ENCODE peak calls at places on chromosomes 6 and 20, in four cellular contexts. X is endothelial cell of umbilical vein, I is transverse colon, H is upper lobe of left lung. V is an unnamed sample.

GRCh38 chr20:3659492-3660261 is 3.5 kb downstream of the GFRA4 start:
- DNase-seq in H (no peak), X (no peak), I (no peak), V (no peak)

GRCh38 chr6:144797881-144798589 is 512.9 kb downstream of the UTRN start:
- DNase-seq in X (peak; percentile 21), H (no peak), I (no peak), V (no peak)

GRCh38 chr6:108117427-108118358 is 43.2 kb upstream of the OSTM1 start:
- DNase-seq in H (peak; percentile 92), X (peak; percentile 19), I (peak; percentile 51), V (no peak)

GRCh38 chr20:33784225-33784624 is 26.9 kb upstream of the CHMP4B start:
- DNase-seq in H (no peak), X (no peak), I (no peak), V (no peak)

GRCh38 chr6:170066679-170067078 is 224.2 kb downstream of the DLL1 start:
- DNase-seq in X (no peak), H (no peak), I (peak; percentile 4), V (no peak)

GRCh38 chr6:105345506-105345905 is 57.4 kb downstream of the PREP start:
- DNase-seq in I (no peak), H (no peak), X (no peak), V (no peak)

GRCh38 chr6:151038616-151039015 is 173.1 kb downstream of the MTHFD1L start:
- DNase-seq in I (no peak), X (no peak), H (no peak), V (no peak)

GRCh38 chr6:18528084-18528743 is 141.1 kb downstream of the RNF144B start:
- DNase-seq in H (no peak), I (no peak), X (peak; percentile 24), V (peak; percentile 51)

GRCh38 chr6:121305957-121306607 is 28.2 kb downstream of the TBC1D32 start:
- DNase-seq in H (no peak), X (peak; percentile 54), I (no peak), V (peak; percentile 18)

DNA sequence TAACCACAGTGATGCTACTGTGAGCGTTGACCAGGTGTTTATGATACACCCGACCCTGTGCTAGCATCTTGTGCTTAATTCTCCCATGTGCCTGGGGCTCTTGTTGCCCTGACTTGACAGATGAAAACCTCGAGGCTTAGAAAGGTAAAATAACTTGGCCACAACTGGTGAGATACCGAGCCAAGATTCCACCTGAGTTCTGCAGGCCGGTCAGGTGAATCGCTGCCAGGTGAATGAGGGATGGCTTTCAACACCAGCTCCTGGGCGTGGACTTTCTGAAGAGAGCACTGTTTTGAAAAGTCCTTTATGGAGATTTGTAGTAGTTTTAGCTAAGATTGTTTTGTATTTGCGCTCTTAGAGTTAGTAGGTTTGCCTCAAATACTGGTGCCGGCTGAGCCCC is 12.2 kb upstream of the ZNF831 start:
- DNase-seq in H (no peak), X (no peak), I (no peak), V (no peak)
- H3K27ac ChIP-seq in H (no peak overlapping the region), X (no peak overlapping the region), I (no peak overlapping the region), V (no peak overlapping the region)

DNA sequence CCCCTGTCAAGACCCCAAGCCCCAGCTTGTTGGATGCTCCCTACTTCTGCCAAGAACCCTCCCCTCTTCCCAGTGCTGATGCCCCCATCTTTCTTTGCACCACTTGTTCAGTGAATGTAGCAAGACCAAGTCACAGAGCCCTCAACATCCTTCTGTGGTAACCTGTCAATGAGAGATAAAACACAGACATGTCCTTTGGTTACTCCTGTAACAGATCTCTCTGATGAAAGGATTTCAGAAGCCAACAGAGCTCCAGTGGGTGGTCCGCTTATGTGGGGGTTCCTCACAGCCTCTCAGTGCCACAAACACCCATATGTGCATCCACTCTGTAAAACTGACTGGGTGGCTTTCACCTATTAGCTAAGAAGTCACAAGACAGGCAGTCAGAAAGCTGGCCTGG is 93.2 kb upstream of the CST7 start:
- DNase-seq in X (no peak), H (no peak), I (no peak), V (no peak)
- TF ChIP-seq POLR2AphosphoS5 in X (no peak), H (no peak), I (no peak), V (no peak)

DNA sequence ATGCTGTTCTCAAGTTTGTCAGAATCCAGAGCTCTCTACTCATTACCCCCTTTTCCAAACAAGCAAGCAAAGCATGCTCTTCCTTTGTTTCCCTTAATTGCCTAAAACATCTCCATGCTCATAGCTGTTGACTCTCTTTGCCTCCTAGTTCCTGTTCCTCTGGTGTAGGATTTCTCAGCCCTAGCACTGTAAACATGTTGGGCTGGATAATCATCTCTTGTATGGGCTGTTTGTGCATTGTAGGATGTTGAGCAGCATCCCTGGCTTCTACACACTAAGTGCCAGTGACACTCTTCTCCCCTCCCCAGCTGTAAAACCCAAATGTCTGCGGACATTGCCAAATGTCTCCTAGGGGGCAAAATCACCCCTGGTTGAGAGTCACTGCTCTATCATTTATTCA is 14.0 kb downstream of the PPARD start:
- DNase-seq in I (no peak), X (no peak), H (no peak), V (no peak)
- H3K27ac ChIP-seq in I (no peak overlapping the region), X (no peak overlapping the region), H (no peak overlapping the region), V (no peak overlapping the region)

GRCh38 chr6:15246217-15247211 is 645 bp downstream of the JARID2 start:
- DNase-seq in X (no peak), I (no peak), H (no peak), V (no peak)

GRCh38 chr6:15248451-15249370 is 2.8 kb downstream of the JARID2 start:
- DNase-seq in I (peak; percentile 98), X (peak; percentile 89), H (peak; percentile 96), V (no peak)

GRCh38 chr6:15247214-15247749 is 1.4 kb downstream of the JARID2 start:
- DNase-seq in I (no peak), H (no peak), X (no peak), V (no peak)

GRCh38 chr6:15249371-15250019 is 3.6 kb downstream of the JARID2 start:
- DNase-seq in I (no peak), X (no peak), H (no peak), V (no peak)

GRCh38 chr6:15247750-15248450 is 2.0 kb downstream of the JARID2 start:
- DNase-seq in I (peak; percentile 69), X (peak; percentile 55), H (peak; percentile 94), V (no peak)
- TF ChIP-seq POLR2AphosphoS5 in I (peak; percentile 73), X (no peak), H (peak; percentile 24), V (no peak)